ENCODE peak calls at places on chromosomes 11 and 22, in ten cellular contexts. X is HepG2; T is fibroblast of the aortic adventitia; A is CD4-positive, alpha-beta T cell; J is HFF-Myc; K is brain microvascular endothelial cell; V is tibial artery; S is Calu3; B is tibial nerve; Z is Peyer's patch. P is an unnamed sample.

GRCh38 chr11:134119094-134119493 is 50.2 kb downstream of the JAM3 start:
- DNase-seq in X (no peak), S (no peak), A (no peak), K (peak; percentile 83), T (peak; percentile 61), B (no peak), V (no peak), J (no peak), Z (no peak), P (no peak)

GRCh38 chr22:39535831-39536449 is 3.4 kb upstream of the RPS19BP1 start:
- DNase-seq in K (no peak), X (no peak), Z (no peak), T (no peak), S (no peak), J (no peak), V (no peak), B (no peak), A (no peak), P (no peak)

GRCh38 chr11:96256604-96257003 is 86.4 kb downstream of the MAML2 start:
- DNase-seq in A (no peak), S (no peak), Z (no peak), J (no peak), T (no peak), K (peak; percentile 24), B (no peak), X (no peak), V (no peak), P (no peak)

GRCh38 chr22:17739196-17739975 is 34.9 kb downstream of the BID start:
- DNase-seq in X (no peak), J (no peak), V (no peak), S (no peak), T (no peak), A (no peak), Z (no peak), B (no peak), K (no peak), P (no peak)

GRCh38 chr22:19821523-19822300 is 33.0 kb downstream of the GNB1L start:
- DNase-seq in S (no peak), Z (no peak), B (no peak), T (no peak), J (no peak), V (no peak), K (no peak), A (no peak), X (no peak), P (peak; percentile 2)

GRCh38 chr11:64916040-64916847 is 765 bp downstream of the ATG2A start:
- DNase-seq in S (peak; percentile 33), T (peak; percentile 50), K (no peak), A (no peak), X (peak; percentile 55), Z (peak; percentile 66), B (no peak), V (peak; percentile 64), J (peak; percentile 30), P (peak; percentile 50)

GRCh38 chr11:11856638-11857037 is 14.9 kb downstream of the USP47 start:
- DNase-seq in Z (no peak), B (no peak), T (no peak), X (no peak), K (no peak), S (no peak), A (no peak), V (no peak), J (no peak), P (no peak)

GRCh38 chr22:38554281-38554680 is 15.7 kb downstream of the DMC1 start:
- DNase-seq in J (peak; percentile 75), T (peak; percentile 82), S (no peak), V (no peak), A (no peak), K (no peak), X (no peak), B (no peak), Z (no peak), P (no peak)

GRCh38 chr22:45998638-45999378 is 21.8 kb upstream of the WNT7B start:
- DNase-seq in B (no peak), S (no peak), T (no peak), K (no peak), J (no peak), A (no peak), V (no peak), X (no peak), Z (no peak), P (peak; percentile 71)

GRCh38 chr11:86746509-86746908 is 53.8 kb upstream of the PRSS23 start:
- DNase-seq in S (no peak), Z (no peak), X (no peak), J (no peak), V (no peak), B (no peak), A (no peak), T (no peak), K (no peak), P (no peak)

DNA sequence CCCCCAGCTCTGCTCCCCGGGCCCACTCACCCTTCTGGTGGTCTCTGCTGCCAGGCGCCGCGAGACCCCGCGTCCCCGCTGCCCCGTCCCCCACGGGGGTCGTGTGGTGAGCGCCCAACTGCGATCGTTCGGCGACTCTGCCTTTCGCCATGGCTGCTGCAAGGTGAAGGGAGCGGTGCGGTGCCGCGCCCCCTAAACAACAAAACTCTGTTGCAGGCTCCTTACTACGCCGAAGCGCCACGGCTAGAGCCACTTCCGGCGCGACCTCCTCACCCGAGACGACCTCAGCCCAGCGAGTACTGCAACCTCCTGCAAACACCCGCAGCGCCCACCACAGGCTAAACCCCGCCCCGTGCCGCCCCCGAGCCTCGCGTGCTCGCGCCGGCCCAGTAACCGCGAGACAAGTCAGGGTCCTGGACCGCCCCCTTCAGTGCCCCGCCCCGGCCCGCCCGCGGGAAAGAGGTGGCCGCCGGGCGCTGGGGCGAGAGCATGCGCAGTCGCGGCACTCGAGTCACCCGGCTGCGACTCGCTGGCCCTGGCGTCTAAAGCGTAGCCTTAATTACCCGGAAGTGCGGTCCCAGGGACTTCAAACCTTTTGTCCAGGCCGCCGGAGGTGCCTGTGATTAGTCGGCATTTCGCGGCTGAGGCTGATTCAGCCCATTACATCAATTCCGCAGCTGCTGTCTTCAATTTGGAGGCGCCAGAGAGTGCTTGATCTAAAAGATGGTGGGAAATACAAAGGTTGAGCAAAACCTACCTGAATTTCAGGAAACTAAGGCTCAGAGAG is at the start of gene TMEM41B:
- DNase-seq in A (peak; percentile 99), V (peak; percentile 97), K (peak; percentile 97), B (peak; percentile 94), X (peak; percentile 99), Z (peak; percentile 98), S (peak; percentile 99), J (peak; percentile 95), T (peak; percentile 98), P (peak; percentile 98)
- TF ChIP-seq CTCF in A (no peak), V (no peak), K (peak; percentile 8), B (no peak), X (peak; percentile 29), Z (no peak), S (no peak), J (no peak), T (peak; percentile 19), P (no peak)

DNA sequence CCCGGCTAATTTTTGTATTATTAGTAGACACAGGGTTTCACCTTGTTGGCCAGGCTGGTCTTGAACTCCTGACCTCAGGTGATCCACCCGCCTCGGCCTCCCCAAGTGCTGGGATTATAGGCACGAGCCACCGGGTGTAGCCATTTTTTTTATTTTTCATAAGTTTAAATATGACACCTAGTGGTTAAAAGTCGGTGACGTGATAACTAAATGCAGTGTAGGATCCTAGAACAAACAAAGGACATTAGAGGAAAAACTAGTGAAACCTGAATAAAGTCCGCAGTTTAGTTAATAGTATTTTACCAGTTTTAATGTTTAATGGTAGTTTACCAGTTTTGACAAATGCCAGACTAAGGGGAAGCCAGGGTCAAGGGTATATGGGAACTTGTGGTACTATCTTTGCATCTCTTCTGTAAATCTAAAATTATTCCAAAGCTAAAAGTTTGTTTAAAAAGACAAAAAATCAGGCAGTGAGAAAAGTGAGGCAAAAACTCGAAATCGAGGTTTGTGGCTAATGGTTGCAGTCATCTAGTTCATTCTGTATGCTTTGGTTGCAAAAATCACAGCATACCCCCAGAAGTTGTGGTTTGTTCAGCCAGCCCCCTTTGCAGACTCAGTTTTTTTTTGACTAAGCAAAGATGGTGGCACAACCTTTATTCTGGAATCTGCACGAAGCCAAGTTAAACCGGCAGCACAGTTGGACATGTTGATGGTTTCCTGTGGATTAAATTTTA is 29.6 kb downstream of the TOM1 start:
- DNase-seq in Z (no peak), V (no peak), K (no peak), T (no peak), S (no peak), X (no peak), B (no peak), J (no peak), A (no peak), P (no peak)
- TF ChIP-seq CTCF in Z (no peak), V (no peak), K (no peak), T (no peak), S (no peak), X (peak; percentile 16), B (no peak), J (no peak), A (no peak), P (no peak)

GRCh38 chr22:44399196-44399837 is 86.6 kb upstream of the SHISAL1 start:
- DNase-seq in T (no peak), V (peak; percentile 15), S (no peak), Z (peak; percentile 4), B (peak; percentile 3), A (no peak), K (no peak), X (no peak), J (no peak), P (no peak)
- TF ChIP-seq CTCF in T (no peak), V (no peak), S (no peak), Z (no peak), B (no peak), A (no peak), K (no peak), X (no peak), J (no peak), P (no peak)

DNA sequence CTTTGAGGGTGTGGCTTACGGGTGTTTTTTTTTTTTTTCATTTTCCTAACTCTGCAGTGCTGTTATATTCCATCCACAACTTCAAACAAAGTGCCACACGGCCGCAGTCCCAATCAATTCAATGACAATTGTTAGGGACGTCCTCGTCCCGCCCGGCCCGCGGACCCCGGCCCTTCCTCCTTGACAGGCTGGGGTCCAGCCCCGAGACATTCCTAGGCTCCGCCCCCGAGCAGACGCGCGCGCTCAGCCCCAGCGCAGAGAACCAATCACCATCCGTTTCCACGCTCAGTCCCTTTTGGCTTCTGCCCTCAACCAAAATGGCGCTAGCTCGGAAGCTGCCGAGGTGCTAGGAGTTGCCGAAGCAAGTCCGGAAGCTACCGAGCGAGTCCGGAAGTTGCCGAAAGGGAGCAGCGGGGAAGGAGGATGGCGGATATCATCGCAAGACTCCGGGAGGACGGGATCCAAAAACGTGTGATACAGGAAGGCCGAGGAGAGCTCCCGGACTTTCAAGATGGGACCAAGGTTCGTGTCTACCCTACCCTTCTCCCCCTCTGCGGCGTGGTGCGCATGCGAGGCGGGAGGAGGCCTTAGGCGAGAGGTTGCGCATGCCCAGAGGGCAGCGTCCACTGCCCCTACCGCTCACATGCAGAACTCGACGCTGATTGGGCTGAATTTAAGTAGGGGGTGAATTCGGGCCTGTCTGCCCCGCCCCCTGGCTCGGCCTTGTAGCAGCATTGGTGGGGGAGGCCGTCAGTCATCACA is at the start of gene AIP:
- DNase-seq in J (peak; percentile 97), X (peak; percentile 95), B (peak; percentile 95), T (peak; percentile 98), K (peak; percentile 97), Z (peak; percentile 95), A (peak; percentile 97), S (peak; percentile 97), V (peak; percentile 97), P (peak; percentile 98)
- TF ChIP-seq CTCF in J (no peak), X (peak; percentile 15), B (peak; percentile 64), T (peak; percentile 44), K (peak; percentile 24), Z (peak; percentile 18), A (peak; percentile 37), S (no peak), V (no peak), P (peak; percentile 61)